ENCODE peak calls at places on chromosomes 3 and 15, in four cellular contexts. K is A549, D is HepG2, Y is WTC11. H is an unnamed sample.

GRCh38 chr3:141680620-141681389 is 57.3 kb upstream of the RNF7 start:
- DNase-seq in K (no peak), D (no peak), Y (peak), H (peak)

GRCh38 chr3:13262493-13263211 is 157.5 kb downstream of the NUP210 start:
- DNase-seq in K (no peak), D (peak), Y (no peak), H (no peak)

GRCh38 chr15:60096157-60096556 is 92.0 kb downstream of the FOXB1 start:
- DNase-seq in K (no peak), D (no peak), Y (no peak), H (no peak)

GRCh38 chr3:148006508-148006907 is 597.3 kb downstream of the ZIC1 start:
- DNase-seq in K (no peak), D (no peak), Y (no peak), H (no peak)

GRCh38 chr3:49422379-49423248 is at the start of gene AMT:
- DNase-seq in K (no peak), D (peak), Y (peak), H (no peak)

GRCh38 chr3:33044676-33045075 is 52.3 kb downstream of the GLB1 start:
- DNase-seq in K (no peak), D (no peak), Y (no peak), H (no peak)

GRCh38 chr3:52742418-52743041 is 28.2 kb downstream of the NEK4 start:
- DNase-seq in K (peak), D (peak), Y (no peak), H (peak)

GRCh38 chr3:134326760-134327593 is 47.3 kb downstream of the AMOTL2 start:
- DNase-seq in K (no peak), D (peak), Y (peak), H (no peak)

GRCh38 chr3:172112348-172113123 is 73.2 kb downstream of the FNDC3B start:
- DNase-seq in K (no peak), D (no peak), Y (no peak), H (no peak)

GRCh38 chr3:163632677-163633076 is 1445.6 kb downstream of the SI start:
- DNase-seq in K (no peak), D (no peak), Y (no peak), H (peak)

GRCh38 chr3:74001481-74001880 is 376.7 kb upstream of the PDZRN3 start:
- DNase-seq in K (no peak), D (no peak), Y (no peak), H (no peak)

GRCh38 chr3:48695113-48695753 is 9.5 kb upstream of the NCKIPSD start:
- DNase-seq in K (no peak), D (no peak), Y (peak), H (no peak)

GRCh38 chr3:134373942-134374790 is at the start of gene AMOTL2:
- DNase-seq in K (peak), D (peak), Y (peak), H (peak)

GRCh38 chr3:72597043-72597442 is 251.2 kb downstream of the SHQ1 start:
- DNase-seq in K (no peak), D (no peak), Y (no peak), H (no peak)

GRCh38 chr3:187066228-187066995 is 72.9 kb downstream of the RPL39L start:
- DNase-seq in K (peak), D (peak), Y (peak), H (peak)

GRCh38 chr15:41730543-41730942 is 43.7 kb upstream of the MAPKBP1 start:
- DNase-seq in K (no peak), D (no peak), Y (no peak), H (no peak)

GRCh38 chr3:98555025-98555379 is 23.2 kb downstream of the GPR15 start:
- DNase-seq in K (no peak), D (no peak), Y (no peak), H (no peak)

GRCh38 chr3:65928110-65928509 is 110.6 kb downstream of the MAGI1 start:
- DNase-seq in K (no peak), D (peak), Y (no peak), H (no peak)

GRCh38 chr3:195558602-195559001 is 15.5 kb upstream of the PPP1R2 start:
- DNase-seq in K (no peak), D (peak), Y (no peak), H (peak)

GRCh38 chr3:117358717-117359314 is 649.2 kb downstream of the TUSC7 start:
- DNase-seq in K (no peak), D (no peak), Y (peak), H (no peak)

GRCh38 chr15:45102226-45102625 is 11.7 kb downstream of the DUOX2 start:
- DNase-seq in K (no peak), D (no peak), Y (no peak), H (no peak)

GRCh38 chr3:38039899-38040261 is 872 bp downstream of the DLEC1 start:
- DNase-seq in K (no peak), D (no peak), Y (no peak), H (peak)

GRCh38 chr3:132726341-132726823 is 4.2 kb upstream of the NPHP3 start:
- DNase-seq in K (peak), D (peak), Y (no peak), H (peak)

GRCh38 chr3:186160691-186161243 is 51.9 kb upstream of the ETV5 start:
- DNase-seq in K (no peak), D (no peak), Y (no peak), H (no peak)

GRCh38 chr3:186361612-186362408 is at the start of gene DGKG:
- DNase-seq in K (peak), D (no peak), Y (peak), H (no peak)

GRCh38 chr3:27880969-27881892 is 159.1 kb upstream of the EOMES start:
- DNase-seq in K (no peak), D (no peak), Y (no peak), H (no peak)

GRCh38 chr15:43968551-43968950 is 141.7 kb downstream of the WDR76 start:
- DNase-seq in K (no peak), D (no peak), Y (no peak), H (no peak)

GRCh38 chr3:104133630-104134029 is 1233.1 kb upstream of the ALCAM start:
- DNase-seq in K (no peak), D (no peak), Y (peak), H (no peak)

GRCh38 chr3:188178293-188178950 is 24.5 kb downstream of the LPP start:
- DNase-seq in K (no peak), D (no peak), Y (no peak), H (no peak)

GRCh38 chr3:63863150-63864007 is at the start of the genes ATXN7 and THOC7:
- DNase-seq in K (peak), D (peak), Y (peak), H (peak)

GRCh38 chr15:58062175-58062574 is 3.3 kb downstream of the ALDH1A2 start:
- DNase-seq in K (no peak), D (no peak), Y (no peak), H (no peak)

GRCh38 chr15:80970018-80970657 is 19.5 kb downstream of the MESD start:
- DNase-seq in K (peak), D (peak), Y (peak), H (peak)

GRCh38 chr3:126180477-126181397 is at the start of gene ALDH1L1:
- DNase-seq in K (no peak), D (peak), Y (peak), H (no peak)

GRCh38 chr15:92123848-92124631 is 269.6 kb upstream of the ST8SIA2 start:
- DNase-seq in K (no peak), D (no peak), Y (peak), H (no peak)

GRCh38 chr3:32934150-32934742 is 17.2 kb upstream of the CCR4 start:
- DNase-seq in K (no peak), D (no peak), Y (peak), H (no peak)

GRCh38 chr3:60225848-60226247 is 1025.4 kb downstream of the FHIT start:
- DNase-seq in K (no peak), D (no peak), Y (no peak), H (no peak)

GRCh38 chr3:181718416-181718815 is 6.7 kb downstream of the SOX2 start:
- DNase-seq in K (no peak), D (no peak), Y (no peak), H (no peak)
- TF ChIP-seq HMGXB4 in K (no peak), D (no peak), Y (no peak), H (no peak)

GRCh38 chr3:17473761-17474160 is 268.7 kb downstream of the TBC1D5 start:
- DNase-seq in K (no peak), D (no peak), Y (no peak), H (no peak)
- TF ChIP-seq HMGXB4 in K (no peak), D (no peak), Y (no peak), H (no peak)

DNA sequence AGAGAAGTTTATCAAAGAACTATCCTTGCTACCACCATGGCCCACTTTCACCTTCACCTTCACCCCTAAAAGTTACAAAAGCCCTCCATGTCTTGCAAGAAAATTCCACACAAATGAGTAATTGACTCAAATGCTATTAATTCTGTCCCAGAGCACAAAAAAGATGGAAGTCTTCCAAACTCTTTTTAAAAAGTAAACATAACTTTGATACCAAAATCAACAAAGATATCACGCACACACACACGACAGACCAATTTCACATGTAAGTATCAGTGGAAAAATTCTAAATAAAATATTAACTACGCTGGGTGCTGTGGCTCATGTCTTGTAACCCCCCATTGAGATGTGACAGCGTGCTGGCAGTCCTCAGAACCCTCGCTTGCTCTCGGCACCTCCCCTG is 1.1 kb upstream of the MCCC1 start:
- DNase-seq in K (no peak), D (no peak), Y (no peak), H (no peak)
- TF ChIP-seq HMGXB4 in K (no peak), D (no peak), Y (no peak), H (no peak)

GRCh38 chr15:99454941-99455795 is 110.6 kb upstream of the MEF2A start:
- DNase-seq in K (no peak), D (peak), Y (no peak), H (peak)
- TF ChIP-seq HMGXB4 in K (no peak), D (no peak), Y (no peak), H (no peak)